ENCODE peak calls at places on chromosomes 13 and 19, in eight cellular contexts. C is GM10248, G is heart right ventricle, R is esophagus squamous epithelium, V is thoracic aorta, X is GM20000, M is brain microvascular endothelial cell, I is cardiac fibroblast. J is an unnamed sample.

GRCh38 chr13:44068169-44068568 is 188.5 kb downstream of the LACC1 start:
- DNase-seq in I (peak), R (no peak), V (no peak), X (no peak), M (peak), G (no peak), C (no peak), J (no peak)

GRCh38 chr19:43562698-43563241 is 12.6 kb downstream of the XRCC1 start:
- DNase-seq in I (peak), V (peak), M (peak), C (peak), R (no peak), G (peak), X (no peak), J (peak)

GRCh38 chr19:1237754-1238372 is at the start of gene CBARP:
- DNase-seq in I (no peak), G (no peak), R (no peak), M (no peak), C (peak), V (no peak), X (peak), J (no peak)

GRCh38 chr13:89375839-89376238 is 1704.7 kb downstream of the SLITRK5 start:
- DNase-seq in C (no peak), G (no peak), V (no peak), M (peak), I (peak), X (no peak), R (no peak), J (no peak)

GRCh38 chr13:21040120-21040834 is 21.1 kb downstream of the LATS2 start:
- DNase-seq in I (no peak), G (no peak), R (no peak), X (no peak), M (no peak), V (no peak), C (no peak), J (no peak)

GRCh38 chr19:33797821-33798633 is 1.4 kb downstream of the KCTD15 start:
- DNase-seq in I (peak), G (peak), R (no peak), X (no peak), V (no peak), C (no peak), M (no peak), J (peak)

GRCh38 chr19:53394522-53394973 is 401 bp upstream of the ZNF765 start:
- DNase-seq in X (no peak), R (no peak), C (peak), V (peak), M (no peak), I (no peak), G (peak), J (no peak)

GRCh38 chr19:18919895-18920204 is 335 bp downstream of the DDX49 start:
- DNase-seq in C (no peak), V (no peak), R (no peak), M (no peak), I (no peak), G (no peak), X (no peak), J (no peak)

GRCh38 chr13:42594577-42595571 is 20.9 kb downstream of the TNFSF11 start:
- DNase-seq in M (peak), C (peak), V (no peak), G (no peak), X (peak), R (no peak), I (peak), J (no peak)

GRCh38 chr13:91245283-91245682 is 102.2 kb upstream of the MIR17HG start:
- DNase-seq in G (no peak), M (no peak), I (no peak), R (no peak), C (no peak), X (no peak), V (no peak), J (no peak)

GRCh38 chr19:38173324-38174041 is 50.5 kb downstream of the DPF1 start:
- DNase-seq in R (no peak), X (no peak), I (no peak), C (no peak), V (peak), G (peak), M (no peak), J (no peak)

GRCh38 chr19:43464089-43464775 is 1.2 kb downstream of the LYPD3 start:
- DNase-seq in C (peak), G (peak), M (no peak), V (peak), R (peak), I (no peak), X (peak), J (peak)

GRCh38 chr19:38774181-38774950 is 1.0 kb upstream of the LGALS7 start:
- DNase-seq in M (no peak), V (no peak), I (no peak), X (no peak), G (no peak), R (no peak), C (no peak), J (no peak)

GRCh38 chr19:18057557-18057956 is 29.2 kb downstream of the IL12RB1 start:
- DNase-seq in V (no peak), I (peak), M (no peak), C (no peak), R (no peak), G (peak), X (no peak), J (no peak)

GRCh38 chr13:97226788-97227627 is 4.9 kb downstream of the MBNL2 start:
- DNase-seq in V (no peak), R (no peak), G (no peak), M (no peak), X (peak), I (no peak), C (peak), J (peak)

GRCh38 chr13:76696370-76696769 is 189.8 kb downstream of the KCTD12 start:
- DNase-seq in R (no peak), V (no peak), C (no peak), X (no peak), G (no peak), M (peak), I (peak), J (no peak)

GRCh38 chr13:94481966-94482365 is 2.5 kb upstream of the DCT start:
- DNase-seq in I (peak), X (no peak), C (no peak), M (peak), V (no peak), R (no peak), G (no peak), J (no peak)

GRCh38 chr13:98340026-98340425 is 163.0 kb upstream of the RNF113B start:
- DNase-seq in X (no peak), G (no peak), I (no peak), V (no peak), R (no peak), C (no peak), M (no peak), J (no peak)

GRCh38 chr19:20787766-20788165 is 11.7 kb downstream of the ZNF66 start:
- DNase-seq in G (no peak), R (no peak), X (no peak), M (no peak), C (no peak), V (no peak), I (peak), J (no peak)

GRCh38 chr13:72585254-72585653 is 142.2 kb downstream of the MZT1 start:
- DNase-seq in C (no peak), G (no peak), V (no peak), X (no peak), I (no peak), R (no peak), M (no peak), J (no peak)

GRCh38 chr13:99119686-99120085 is 81.0 kb upstream of the UBAC2 start:
- DNase-seq in R (no peak), C (no peak), X (no peak), V (no peak), I (no peak), M (peak), G (no peak), J (no peak)

GRCh38 chr13:46386996-46387851 is at the start of gene RUBCNL:
- DNase-seq in G (peak), C (peak), V (no peak), X (peak), R (no peak), I (peak), M (peak), J (peak)

GRCh38 chr13:98384739-98385138 is 192.2 kb downstream of the STK24 start:
- DNase-seq in I (peak), G (no peak), R (no peak), M (peak), C (no peak), X (no peak), V (no peak), J (no peak)

GRCh38 chr13:98986226-98986846 is 8.5 kb upstream of the DOCK9 start:
- DNase-seq in I (no peak), C (no peak), M (no peak), V (no peak), G (no peak), X (no peak), R (no peak), J (no peak)

GRCh38 chr13:76992548-76993001 is 694 bp downstream of the CLN5 start:
- DNase-seq in C (no peak), I (peak), V (no peak), X (no peak), M (no peak), G (no peak), R (no peak), J (peak)

GRCh38 chr13:97211357-97211756 is 10.8 kb upstream of the MBNL2 start:
- DNase-seq in I (no peak), X (no peak), M (no peak), V (no peak), R (no peak), C (no peak), G (no peak), J (no peak)

GRCh38 chr13:107466326-107466725 is 749.0 kb downstream of the LIG4 start:
- DNase-seq in X (no peak), V (no peak), G (no peak), M (peak), R (no peak), C (no peak), I (peak), J (no peak)

GRCh38 chr19:39103151-39103550 is 19.0 kb downstream of the ACP7 start:
- DNase-seq in I (no peak), M (no peak), C (no peak), G (no peak), X (no peak), R (no peak), V (no peak), J (no peak)

GRCh38 chr19:51422053-51422448 is 4.6 kb upstream of the SIGLEC10 start:
- DNase-seq in M (peak), V (no peak), X (peak), I (peak), C (peak), R (peak), G (peak), J (peak)

GRCh38 chr13:113765241-113765910 is 6.3 kb downstream of the TMEM255B start:
- DNase-seq in V (no peak), M (no peak), C (no peak), I (no peak), G (no peak), R (no peak), X (no peak), J (no peak)

DNA sequence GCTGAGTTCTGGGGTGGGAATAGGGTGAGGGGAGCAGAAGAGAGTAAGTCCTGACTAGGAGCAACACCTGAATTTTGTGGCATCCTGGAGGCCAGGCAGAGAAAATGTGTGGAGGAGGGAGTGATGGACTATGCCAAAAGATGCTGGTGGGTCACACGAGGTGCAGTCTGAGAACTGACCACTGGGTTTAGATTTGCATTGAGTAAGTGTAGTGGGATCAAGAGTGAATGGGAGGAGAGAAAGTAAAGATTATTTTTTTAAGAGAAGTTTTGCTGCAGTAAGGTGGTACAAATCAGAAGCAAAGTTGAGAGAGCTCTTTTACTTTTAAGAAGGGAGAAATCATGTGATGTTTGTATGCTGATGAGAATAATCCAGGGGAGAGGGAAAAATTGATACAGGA is 405.1 kb downstream of the DLEU7 start:
- DNase-seq in G (no peak), V (no peak), I (no peak), X (no peak), C (no peak), R (no peak), M (no peak), J (no peak)
- TF ChIP-seq CTCF in G (no peak), V (no peak), I (no peak), X (no peak), C (no peak), R (no peak), M (no peak), J (no peak)

DNA sequence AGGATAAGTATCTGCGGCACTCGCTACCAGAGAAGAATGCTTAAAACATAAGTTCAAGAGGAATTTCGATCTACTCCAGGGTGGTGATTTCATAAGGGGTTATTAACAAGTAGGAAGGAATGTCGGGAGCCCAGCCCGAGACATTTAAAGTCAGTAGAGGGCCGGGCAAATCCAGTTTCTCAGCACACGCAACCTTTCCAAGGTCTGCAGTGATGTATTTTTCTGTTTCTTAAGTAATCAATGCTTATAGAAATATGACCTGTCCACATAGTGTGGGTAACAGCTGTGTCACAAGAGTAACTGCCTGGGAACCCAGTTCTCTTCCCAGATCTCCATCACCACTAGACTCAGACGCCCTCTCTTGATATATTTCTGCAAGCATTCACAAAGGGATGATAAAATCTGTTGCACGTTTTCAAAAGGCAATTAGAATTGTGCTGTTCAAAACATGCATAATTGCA is 525.9 kb downstream of the MYO16 start:
- DNase-seq in R (no peak), C (no peak), G (no peak), I (peak), M (peak), X (no peak), V (no peak), J (no peak)
- TF ChIP-seq CTCF in R (no peak), C (no peak), G (no peak), I (no peak), M (no peak), X (no peak), V (no peak), J (no peak)

DNA sequence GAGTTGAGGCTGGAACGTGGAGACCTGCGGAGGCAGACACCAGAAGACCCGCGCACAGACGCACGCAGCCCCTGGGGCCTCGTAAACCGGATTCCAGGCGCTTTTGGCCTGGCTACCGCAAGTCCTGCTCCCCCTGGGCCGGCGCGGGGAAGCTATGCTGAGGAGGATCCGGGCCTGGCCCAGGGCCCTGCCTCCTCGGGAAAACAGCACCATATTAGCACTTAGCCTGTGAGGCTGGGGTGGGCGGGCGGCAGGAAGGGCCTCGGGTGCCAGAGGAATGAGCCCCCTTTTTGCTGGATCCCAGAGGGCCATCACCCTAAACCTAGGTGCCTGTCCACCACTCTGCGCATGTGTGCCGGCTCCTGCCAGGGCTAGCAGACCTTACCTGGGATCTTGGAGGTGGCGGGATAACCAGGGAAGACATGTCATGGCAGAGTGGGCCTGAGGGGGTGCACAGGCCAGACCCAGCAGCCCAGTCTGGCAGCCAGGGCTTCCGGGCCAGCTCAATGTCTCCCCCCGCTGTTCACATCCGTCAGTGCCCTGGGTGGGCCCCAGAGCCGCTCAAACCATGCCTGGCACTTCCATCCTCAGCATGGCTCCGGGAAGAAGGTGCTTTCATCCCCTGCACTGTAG is 7.3 kb downstream of the ELOF1 start:
- DNase-seq in C (peak), G (no peak), X (no peak), R (no peak), I (peak), M (no peak), V (no peak), J (no peak)
- TF ChIP-seq CTCF in C (peak), G (no peak), X (peak), R (no peak), I (peak), M (peak), V (no peak), J (no peak)

DNA sequence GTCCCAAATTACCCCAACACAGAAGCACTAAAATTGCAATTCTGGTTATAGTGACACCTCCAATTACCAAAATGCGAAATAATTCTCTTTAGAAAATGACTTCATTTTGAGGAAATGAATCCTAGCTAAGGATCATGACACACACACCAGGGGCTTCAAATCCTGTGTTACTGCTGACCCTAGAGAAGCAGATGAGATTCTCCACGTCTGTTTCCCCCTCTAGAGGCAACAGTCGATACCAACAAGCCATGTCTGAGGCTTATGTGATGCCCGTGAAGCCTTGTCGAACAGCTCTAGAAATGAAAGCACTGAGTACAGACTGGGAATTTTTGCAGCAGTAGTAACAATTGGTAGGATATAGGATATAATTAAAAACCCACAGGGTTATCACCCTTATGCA is 153.6 kb upstream of the TMTC4 start:
- DNase-seq in G (no peak), C (no peak), R (no peak), V (no peak), I (no peak), M (no peak), X (no peak), J (no peak)
- TF ChIP-seq CTCF in G (no peak), C (no peak), R (no peak), V (no peak), I (no peak), M (peak), X (no peak), J (no peak)

DNA sequence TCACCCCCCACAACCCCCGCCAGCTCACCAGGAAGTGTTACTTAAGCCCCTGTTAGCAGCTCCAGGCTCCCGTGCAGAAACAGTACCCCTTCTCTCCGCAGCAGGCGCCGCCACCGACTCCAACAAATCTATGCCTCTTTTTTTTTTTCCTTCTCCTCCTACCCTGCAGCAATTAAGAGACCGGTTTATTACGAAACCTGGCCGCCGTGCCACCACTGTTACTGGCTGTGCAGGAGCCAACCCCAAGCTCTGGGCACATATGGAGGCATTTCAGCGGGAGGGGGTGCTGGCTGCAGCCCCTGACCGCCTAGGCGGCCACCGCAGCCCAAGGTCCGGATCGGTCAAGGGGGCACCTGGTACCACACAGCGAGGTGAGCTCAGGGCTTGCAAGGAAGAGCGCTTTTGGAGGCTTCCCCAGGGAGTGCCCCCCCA is 2.4 kb downstream of the GADD45B start:
- DNase-seq in X (no peak), R (no peak), I (peak), V (peak), G (peak), C (no peak), M (no peak), J (peak)
- TF ChIP-seq CTCF in X (no peak), R (no peak), I (no peak), V (peak), G (no peak), C (no peak), M (peak), J (no peak)

GRCh38 chr19:31335716-31336115 is 13.5 kb downstream of the TSHZ3 start:
- DNase-seq in X (no peak), G (no peak), M (no peak), V (no peak), C (no peak), R (no peak), I (no peak), J (no peak)

GRCh38 chr19:31340059-31341025 is 8.9 kb downstream of the TSHZ3 start:
- DNase-seq in R (no peak), V (no peak), M (no peak), C (no peak), G (no peak), X (no peak), I (no peak), J (no peak)

GRCh38 chr19:31337007-31337914 is 12.0 kb downstream of the TSHZ3 start:
- DNase-seq in G (no peak), M (no peak), C (no peak), V (no peak), I (no peak), X (no peak), R (no peak), J (no peak)

GRCh38 chr19:31339405-31339804 is 9.8 kb downstream of the TSHZ3 start:
- DNase-seq in C (no peak), R (no peak), X (no peak), M (no peak), G (no peak), I (no peak), V (no peak), J (no peak)

DNA sequence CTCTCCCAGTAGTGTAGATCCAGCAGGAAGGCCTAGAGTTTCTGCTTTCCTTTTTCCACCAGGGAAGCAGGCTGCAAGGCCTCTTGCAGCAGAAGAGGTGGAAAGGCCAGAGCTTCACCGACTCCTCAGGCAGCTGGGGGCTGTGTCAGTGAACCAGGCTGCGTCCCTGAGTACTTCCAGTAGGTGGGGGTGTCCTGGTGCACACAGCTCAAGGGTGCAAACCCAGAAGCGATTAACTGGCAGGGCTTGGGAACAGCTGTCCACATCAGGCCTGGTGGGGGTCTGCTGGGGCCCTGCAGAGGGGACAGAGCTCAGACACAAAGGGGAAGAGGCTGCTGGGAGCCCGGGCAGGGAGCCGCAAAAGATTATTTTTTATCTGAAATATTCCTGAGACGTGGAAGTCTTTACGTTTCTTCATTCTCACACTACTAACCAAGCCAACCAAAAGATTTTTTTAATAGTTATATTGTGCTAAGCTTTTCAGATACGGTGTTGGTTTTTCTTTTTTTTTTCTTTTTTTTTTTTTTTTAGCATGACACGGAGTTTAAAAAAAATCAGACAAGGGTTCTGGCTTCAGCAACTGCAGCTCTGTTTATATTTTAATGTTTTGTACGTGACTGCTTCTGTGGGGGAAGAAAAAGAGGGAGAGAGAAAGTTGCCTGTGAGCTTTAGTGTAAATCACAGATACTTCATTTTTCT is 11.0 kb downstream of the TSHZ3 start:
- DNase-seq in I (peak), R (no peak), X (no peak), G (peak), M (peak), V (no peak), C (no peak), J (no peak)
- TF ChIP-seq CTCF in I (peak), R (no peak), X (no peak), G (peak), M (peak), V (peak), C (no peak), J (no peak)